ENCODE peak calls at places on chromosome 3, in four cellular contexts. H is transverse colon, P is K562, U is uterus. L is an unnamed sample.

GRCh38 chr3:128698211-128699011 is 27.6 kb upstream of the RAB7A start:
- DNase-seq in U (peak; percentile 23), P (no peak), H (peak; percentile 46), L (peak; percentile 54)

GRCh38 chr3:195820186-195820585 is 8.5 kb upstream of the MUC4 start:
- DNase-seq in P (no peak), U (no peak), H (no peak), L (no peak)

GRCh38 chr3:153210116-153210515 is 48.1 kb downstream of the RAP2B start:
- DNase-seq in P (peak; percentile 13), U (no peak), H (no peak), L (no peak)

GRCh38 chr3:52077900-52078299 is 21.5 kb upstream of the DUSP7 start:
- DNase-seq in P (no peak), H (no peak), U (no peak), L (no peak)

GRCh38 chr3:154244644-154245043 is 79.6 kb downstream of the DHX36 start:
- DNase-seq in H (no peak), P (no peak), U (no peak), L (no peak)

GRCh38 chr3:71585126-71585525 is 1.6 kb upstream of the FOXP1 start:
- DNase-seq in H (no peak), U (no peak), P (peak; percentile 7), L (peak; percentile 22)

GRCh38 chr3:13600950-13601691 is 52.2 kb downstream of the FBLN2 start:
- DNase-seq in P (no peak), U (no peak), H (no peak), L (no peak)

GRCh38 chr3:113574213-113574612 is 41.9 kb downstream of the SIDT1 start:
- DNase-seq in H (no peak), P (no peak), U (no peak), L (no peak)

GRCh38 chr3:154776549-154777230 is 303.4 kb upstream of the MME start:
- DNase-seq in P (no peak), U (no peak), H (no peak), L (no peak)

GRCh38 chr3:37135561-37135960 is 38.8 kb downstream of the LRRFIP2 start:
- DNase-seq in P (no peak), H (no peak), U (no peak), L (no peak)

GRCh38 chr3:55523471-55523870 is 36.4 kb upstream of the WNT5A start:
- DNase-seq in P (no peak), H (no peak), U (no peak), L (no peak)

GRCh38 chr3:38649500-38650247 is at the start of gene SCN5A:
- DNase-seq in H (peak; percentile 50), U (no peak), P (peak; percentile 99), L (peak; percentile 48)

DNA sequence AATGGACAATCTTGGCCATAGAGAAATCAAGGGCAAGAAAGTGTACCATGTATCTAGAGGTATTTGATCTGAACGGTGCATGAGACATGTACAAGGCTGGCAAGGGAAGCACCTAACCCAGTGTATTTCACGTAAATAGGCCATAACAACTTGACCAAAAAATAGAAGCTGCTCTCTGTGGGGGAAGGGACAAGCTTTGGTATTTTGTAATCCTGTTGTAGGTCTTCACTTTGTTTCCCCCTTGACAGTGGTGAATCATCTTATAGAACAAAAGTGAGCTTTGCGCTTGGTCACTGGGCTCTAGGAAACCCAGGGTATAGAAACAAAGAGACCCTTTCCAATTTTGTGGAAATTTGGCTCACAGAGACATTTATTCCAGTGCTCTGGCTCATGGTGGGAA is 21.0 kb downstream of the LARS2 start:
- DNase-seq in H (no peak), P (no peak), U (no peak), L (no peak)
- H3K27ac ChIP-seq in H (no peak overlapping the region), P (no peak overlapping the region), U (peak overlapping the region; percentile 59), L (no peak overlapping the region)

DNA sequence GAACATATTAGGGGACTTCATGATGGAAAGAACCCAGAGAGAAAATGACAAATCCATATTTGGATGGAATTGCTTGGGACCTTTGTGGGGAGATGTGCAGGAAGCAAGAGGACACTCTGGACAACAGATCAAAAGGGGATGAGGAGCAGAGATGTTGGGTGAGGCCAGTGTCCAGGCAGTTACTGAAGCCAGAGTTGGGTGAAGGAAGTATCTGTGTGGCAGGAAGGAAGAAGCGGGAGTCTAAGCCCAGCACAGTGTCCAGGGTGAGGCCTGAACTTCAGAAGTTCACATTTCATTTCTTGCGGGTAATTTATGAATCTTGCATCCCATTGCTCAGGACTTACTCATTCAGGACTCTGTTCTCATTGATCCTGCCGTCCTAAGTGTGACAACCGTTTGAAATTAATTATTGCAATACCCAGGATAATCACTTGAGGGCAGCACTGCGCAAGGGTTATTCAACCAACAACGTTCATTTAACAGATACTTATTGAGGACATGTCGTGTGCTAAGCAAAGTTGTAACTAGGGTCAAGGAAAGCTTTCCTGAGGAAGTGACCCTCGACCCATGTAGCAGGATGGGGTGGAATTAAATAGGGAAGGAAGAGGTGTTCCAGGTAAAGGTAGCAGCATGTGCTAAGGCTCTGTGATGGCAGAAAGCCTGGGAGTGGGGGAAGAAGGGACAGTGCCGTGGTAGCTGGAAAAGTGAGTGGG is 61.3 kb upstream of the CMTM8 start:
- DNase-seq in H (peak; percentile 47), U (no peak), P (peak; percentile 62), L (peak; percentile 52)
- H3K4me3 ChIP-seq in H (no peak overlapping the region), U (no peak overlapping the region), P (no peak overlapping the region), L (no peak overlapping the region)

GRCh38 chr3:101851072-101851471 is 1.8 kb downstream of the NFKBIZ start:
- DNase-seq in H (no peak), P (no peak), U (no peak), L (no peak)
- TF ChIP-seq POLR2A in H (no peak), P (no peak), U (no peak), L (no peak)

DNA sequence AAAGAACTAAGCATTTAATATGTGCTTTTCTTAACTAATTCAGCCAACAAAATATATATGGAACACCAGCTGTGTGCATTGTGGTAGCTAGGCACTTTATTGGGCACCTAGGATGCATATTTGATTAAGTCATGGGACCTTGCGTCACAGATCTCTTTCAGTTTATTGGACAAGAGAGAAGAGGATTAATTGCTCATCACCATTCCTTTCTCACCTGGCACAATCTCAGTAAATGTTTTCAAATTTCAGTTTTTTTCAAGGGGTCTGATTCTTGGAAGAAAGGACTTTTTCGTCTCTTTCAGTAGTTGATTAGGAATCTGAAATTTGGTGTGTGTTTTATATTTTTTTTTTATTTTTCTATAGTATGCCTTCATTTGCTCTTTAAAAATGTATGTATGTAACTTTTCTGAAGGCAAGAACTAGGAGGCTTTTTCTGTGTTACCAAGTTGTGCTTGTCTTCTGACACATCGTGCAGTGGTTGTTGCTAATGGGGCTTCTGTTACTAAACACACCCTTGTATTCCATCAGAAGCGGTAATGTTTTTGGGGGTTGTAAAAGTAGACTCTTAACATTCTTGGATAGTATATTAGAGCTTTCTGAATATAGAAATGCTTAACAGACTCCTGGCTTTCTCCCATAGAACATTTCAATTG is 2.2 kb downstream of the TIPARP start:
- DNase-seq in H (no peak), U (no peak), P (no peak), L (no peak)
- H3K27ac ChIP-seq in H (peak overlapping the region; percentile 99), U (peak overlapping the region; percentile 33), P (no peak overlapping the region), L (no peak overlapping the region)

DNA sequence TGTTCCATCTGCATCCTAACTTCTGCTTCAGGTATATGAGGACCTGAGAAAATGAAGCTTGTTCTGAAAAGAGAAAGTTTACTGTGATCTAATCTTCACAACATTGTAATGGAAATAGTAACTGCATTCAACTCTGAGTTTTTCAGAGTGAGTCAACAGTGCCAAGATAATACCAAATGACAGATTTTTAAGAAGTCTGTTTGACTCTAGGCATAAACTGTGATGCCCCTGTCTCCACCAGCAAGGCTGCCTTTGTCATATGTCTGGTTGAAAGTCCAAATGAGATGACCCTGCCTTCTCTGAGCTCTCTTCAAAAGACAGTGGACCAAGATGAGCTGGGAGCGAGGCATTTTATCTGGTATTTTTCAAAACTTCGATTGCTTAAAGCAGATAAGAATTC is 44.8 kb upstream of the B3GNT5 start:
- DNase-seq in P (no peak), U (no peak), H (no peak), L (no peak)
- H3K4me3 ChIP-seq in P (no peak overlapping the region), U (no peak overlapping the region), H (no peak overlapping the region), L (no peak overlapping the region)

GRCh38 chr3:186783070-186783730 is at the start of gene EIF4A2:
- DNase-seq in H (peak; percentile 92), P (peak; percentile 88), U (peak; percentile 88), L (peak; percentile 88)
- TF ChIP-seq POLR2A in H (peak; percentile 100), P (peak; percentile 100), U (peak; percentile 57), L (peak; percentile 89)

DNA sequence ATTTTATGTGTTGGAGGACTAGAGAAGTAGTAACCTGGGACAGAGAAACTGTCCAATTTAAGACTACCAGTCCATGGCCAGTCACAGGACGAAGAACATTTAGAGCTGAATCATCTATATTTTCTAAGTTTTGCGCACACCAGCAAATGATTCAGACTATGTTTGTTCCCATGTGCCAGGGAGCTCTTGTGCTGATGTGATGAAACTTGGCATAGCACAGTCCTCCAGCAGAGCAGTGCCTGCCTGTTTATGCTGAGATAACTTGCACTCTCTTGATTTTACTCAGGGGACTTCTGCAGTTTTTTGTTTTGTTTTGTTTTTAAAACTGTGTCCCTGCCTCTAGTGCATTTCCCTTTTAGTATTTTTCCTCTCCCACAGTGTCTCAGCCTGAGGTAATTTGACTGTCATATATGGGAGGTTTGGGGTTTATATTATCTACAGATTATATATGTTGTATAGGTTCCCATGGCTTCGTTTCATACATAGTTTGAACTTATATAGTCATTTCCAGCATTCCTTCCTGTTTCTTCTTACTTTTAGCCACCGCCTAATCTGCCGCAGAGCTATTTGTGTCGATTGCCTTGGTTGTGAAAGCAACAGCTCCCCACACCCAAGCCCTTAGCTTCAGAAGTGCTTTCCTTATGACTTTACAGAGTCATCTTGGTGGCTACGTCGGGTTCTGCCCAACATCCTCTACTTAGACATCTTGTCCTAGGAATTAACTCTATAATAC is 45.5 kb downstream of the PPM1L start:
- DNase-seq in P (no peak), U (peak; percentile 24), H (peak; percentile 63), L (peak; percentile 51)
- H3K27ac ChIP-seq in P (no peak overlapping the region), U (peak overlapping the region; percentile 30), H (peak overlapping the region; percentile 68), L (peak overlapping the region; percentile 25)

L was measured in adrenal gland.